ENCODE peak calls at places on chromosome 1, in four cellular contexts. One of them, this sample, is unnamed.

GRCh38 chr1:12405325-12406217 is 175.7 kb downstream of the VPS13D start:
- DNase-seq in foreskin fibroblast: peak
- DNase-seq in stimulated activated CD4-positive, alpha-beta T cell treated with anti-CD3 and anti-CD28 coated beads, Interleukin-12 subunit alpha, Interleukin-12 subunit beta, amount 100 ng/mL, for 4 hours: no peak
- DNase-seq in thyroid gland: peak
- DNase-seq in this sample: no peak

GRCh38 chr1:150895618-150896017 is 8.7 kb downstream of the CTXND2 start:
- DNase-seq in foreskin fibroblast: peak
- DNase-seq in stimulated activated CD4-positive, alpha-beta T cell treated with anti-CD3 and anti-CD28 coated beads, Interleukin-12 subunit alpha, Interleukin-12 subunit beta, amount 100 ng/mL, for 4 hours: no peak
- DNase-seq in thyroid gland: no peak
- DNase-seq in this sample: no peak

GRCh38 chr1:56573311-56573710 is 6.1 kb downstream of the PLPP3 start:
- DNase-seq in foreskin fibroblast: no peak
- DNase-seq in stimulated activated CD4-positive, alpha-beta T cell treated with anti-CD3 and anti-CD28 coated beads, Interleukin-12 subunit alpha, Interleukin-12 subunit beta, amount 100 ng/mL, for 4 hours: no peak
- DNase-seq in thyroid gland: peak
- DNase-seq in this sample: no peak

GRCh38 chr1:7948950-7949349 is 8.3 kb upstream of the TNFRSF9 start:
- DNase-seq in foreskin fibroblast: peak
- DNase-seq in stimulated activated CD4-positive, alpha-beta T cell treated with anti-CD3 and anti-CD28 coated beads, Interleukin-12 subunit alpha, Interleukin-12 subunit beta, amount 100 ng/mL, for 4 hours: no peak
- DNase-seq in thyroid gland: no peak
- DNase-seq in this sample: peak

GRCh38 chr1:43039228-43040055 is 80.8 kb upstream of the SLC2A1 start:
- DNase-seq in foreskin fibroblast: no peak
- DNase-seq in stimulated activated CD4-positive, alpha-beta T cell treated with anti-CD3 and anti-CD28 coated beads, Interleukin-12 subunit alpha, Interleukin-12 subunit beta, amount 100 ng/mL, for 4 hours: no peak
- DNase-seq in thyroid gland: no peak
- DNase-seq in this sample: no peak

GRCh38 chr1:60265560-60266535 is 192.3 kb upstream of the C1orf87 start:
- DNase-seq in foreskin fibroblast: peak
- DNase-seq in stimulated activated CD4-positive, alpha-beta T cell treated with anti-CD3 and anti-CD28 coated beads, Interleukin-12 subunit alpha, Interleukin-12 subunit beta, amount 100 ng/mL, for 4 hours: no peak
- DNase-seq in thyroid gland: no peak
- DNase-seq in this sample: no peak

GRCh38 chr1:44655609-44656008 is 18.7 kb downstream of the TMEM53 start:
- DNase-seq in foreskin fibroblast: peak
- DNase-seq in stimulated activated CD4-positive, alpha-beta T cell treated with anti-CD3 and anti-CD28 coated beads, Interleukin-12 subunit alpha, Interleukin-12 subunit beta, amount 100 ng/mL, for 4 hours: no peak
- DNase-seq in thyroid gland: no peak
- DNase-seq in this sample: no peak

GRCh38 chr1:6025269-6026094 is 20.2 kb upstream of the KCNAB2 start:
- DNase-seq in foreskin fibroblast: peak
- DNase-seq in stimulated activated CD4-positive, alpha-beta T cell treated with anti-CD3 and anti-CD28 coated beads, Interleukin-12 subunit alpha, Interleukin-12 subunit beta, amount 100 ng/mL, for 4 hours: peak
- DNase-seq in thyroid gland: no peak
- DNase-seq in this sample: no peak

GRCh38 chr1:67760030-67760821 is 73.0 kb downstream of the GNG12 start:
- DNase-seq in foreskin fibroblast: peak
- DNase-seq in stimulated activated CD4-positive, alpha-beta T cell treated with anti-CD3 and anti-CD28 coated beads, Interleukin-12 subunit alpha, Interleukin-12 subunit beta, amount 100 ng/mL, for 4 hours: peak
- DNase-seq in thyroid gland: peak
- DNase-seq in this sample: peak

GRCh38 chr1:216114180-216114579 is 309.1 kb downstream of the USH2A start:
- DNase-seq in foreskin fibroblast: no peak
- DNase-seq in stimulated activated CD4-positive, alpha-beta T cell treated with anti-CD3 and anti-CD28 coated beads, Interleukin-12 subunit alpha, Interleukin-12 subunit beta, amount 100 ng/mL, for 4 hours: no peak
- DNase-seq in thyroid gland: no peak
- DNase-seq in this sample: no peak

GRCh38 chr1:14143777-14144176 is 443.8 kb downstream of the PRDM2 start:
- DNase-seq in foreskin fibroblast: no peak
- DNase-seq in stimulated activated CD4-positive, alpha-beta T cell treated with anti-CD3 and anti-CD28 coated beads, Interleukin-12 subunit alpha, Interleukin-12 subunit beta, amount 100 ng/mL, for 4 hours: no peak
- DNase-seq in thyroid gland: no peak
- DNase-seq in this sample: no peak

GRCh38 chr1:38009088-38009840 is 3.3 kb upstream of the UTP11 start:
- DNase-seq in foreskin fibroblast: peak
- DNase-seq in stimulated activated CD4-positive, alpha-beta T cell treated with anti-CD3 and anti-CD28 coated beads, Interleukin-12 subunit alpha, Interleukin-12 subunit beta, amount 100 ng/mL, for 4 hours: no peak
- DNase-seq in thyroid gland: no peak
- DNase-seq in this sample: peak

GRCh38 chr1:61953790-61954150 is 211.5 kb downstream of the PATJ start:
- DNase-seq in foreskin fibroblast: no peak
- DNase-seq in stimulated activated CD4-positive, alpha-beta T cell treated with anti-CD3 and anti-CD28 coated beads, Interleukin-12 subunit alpha, Interleukin-12 subunit beta, amount 100 ng/mL, for 4 hours: no peak
- DNase-seq in thyroid gland: no peak
- DNase-seq in this sample: no peak

GRCh38 chr1:25695991-25696330 is 79.4 kb downstream of the MAN1C1 start:
- DNase-seq in foreskin fibroblast: peak
- DNase-seq in stimulated activated CD4-positive, alpha-beta T cell treated with anti-CD3 and anti-CD28 coated beads, Interleukin-12 subunit alpha, Interleukin-12 subunit beta, amount 100 ng/mL, for 4 hours: no peak
- DNase-seq in thyroid gland: no peak
- DNase-seq in this sample: no peak

GRCh38 chr1:231808990-231809389 is 182.4 kb downstream of the DISC1 start:
- DNase-seq in foreskin fibroblast: peak
- DNase-seq in stimulated activated CD4-positive, alpha-beta T cell treated with anti-CD3 and anti-CD28 coated beads, Interleukin-12 subunit alpha, Interleukin-12 subunit beta, amount 100 ng/mL, for 4 hours: no peak
- DNase-seq in thyroid gland: no peak
- DNase-seq in this sample: no peak

GRCh38 chr1:214583824-214584554 is 19.0 kb upstream of the CENPF start:
- DNase-seq in foreskin fibroblast: peak
- DNase-seq in stimulated activated CD4-positive, alpha-beta T cell treated with anti-CD3 and anti-CD28 coated beads, Interleukin-12 subunit alpha, Interleukin-12 subunit beta, amount 100 ng/mL, for 4 hours: no peak
- DNase-seq in thyroid gland: no peak
- DNase-seq in this sample: no peak

GRCh38 chr1:24928631-24929090 is 1.4 kb downstream of the RUNX3 start:
- DNase-seq in foreskin fibroblast: no peak
- DNase-seq in stimulated activated CD4-positive, alpha-beta T cell treated with anti-CD3 and anti-CD28 coated beads, Interleukin-12 subunit alpha, Interleukin-12 subunit beta, amount 100 ng/mL, for 4 hours: no peak
- DNase-seq in thyroid gland: no peak
- DNase-seq in this sample: peak